ENCODE peak calls at places on chromosomes 3 and 15, in nine cellular contexts. W, F, U, B, M, G, J, Q and E are unnamed samples.

GRCh38 chr3:85667744-85668143 is 709.0 kb downstream of the CADM2 start:
- DNase-seq in B (no peak), J (no peak), Q (no peak), U (no peak), F (no peak), G (no peak), W (no peak), M (no peak), E (no peak)

GRCh38 chr15:63997715-63998442 is 48.4 kb downstream of the DAPK2 start:
- DNase-seq in B (no peak), W (no peak), G (no peak), Q (no peak), J (no peak), U (no peak), M (peak), F (no peak), E (peak)

GRCh38 chr15:73994912-73995622 is 551 bp downstream of the PML start:
- DNase-seq in J (no peak), B (no peak), W (no peak), U (no peak), M (peak), Q (no peak), G (no peak), F (no peak), E (peak)

GRCh38 chr15:94229591-94230365 is 1.6 kb upstream of the MCTP2 start:
- DNase-seq in M (no peak), G (no peak), Q (no peak), B (peak), F (no peak), U (no peak), W (no peak), J (peak), E (no peak)

GRCh38 chr15:93065641-93066045 is 23.4 kb downstream of the RGMA start:
- DNase-seq in F (no peak), J (no peak), Q (no peak), B (no peak), W (peak), U (no peak), G (no peak), M (no peak), E (no peak)

GRCh38 chr3:138681463-138682215 is 73.1 kb downstream of the FAIM start:
- DNase-seq in W (no peak), J (no peak), G (no peak), Q (no peak), F (no peak), B (no peak), M (peak), U (no peak), E (no peak)

GRCh38 chr15:92100751-92101150 is 247.2 kb downstream of the SLCO3A1 start:
- DNase-seq in G (no peak), U (no peak), B (no peak), J (no peak), M (no peak), Q (no peak), W (no peak), F (no peak), E (no peak)

GRCh38 chr3:111976254-111976653 is 2.6 kb upstream of the ABHD10 start:
- DNase-seq in F (no peak), U (no peak), M (no peak), Q (no peak), W (no peak), J (no peak), B (no peak), G (no peak), E (no peak)

GRCh38 chr3:193816656-193817311 is 223.8 kb downstream of the OPA1 start:
- DNase-seq in F (peak), M (peak), B (no peak), G (peak), Q (peak), W (peak), U (peak), J (no peak), E (peak)

GRCh38 chr3:146895026-146895749 is 290.0 kb upstream of the PLSCR5 start:
- DNase-seq in J (no peak), U (no peak), W (no peak), Q (peak), G (no peak), B (no peak), F (no peak), M (peak), E (peak)

GRCh38 chr15:48965972-48966371 is 2.3 kb upstream of the SHC4 start:
- DNase-seq in W (peak), J (peak), U (no peak), Q (no peak), B (no peak), M (peak), G (no peak), F (no peak), E (peak)

GRCh38 chr3:89145995-89146394 is 38.6 kb downstream of the EPHA3 start:
- DNase-seq in M (peak), W (no peak), J (no peak), B (no peak), U (no peak), F (no peak), Q (peak), G (no peak), E (peak)

GRCh38 chr3:182046365-182046764 is 334.6 kb downstream of the SOX2 start:
- DNase-seq in W (no peak), F (no peak), J (no peak), Q (no peak), G (no peak), B (no peak), U (no peak), M (no peak), E (no peak)

GRCh38 chr3:164890061-164890460 is 188.2 kb downstream of the SI start:
- DNase-seq in M (no peak), F (no peak), U (peak), G (no peak), W (no peak), B (no peak), J (no peak), Q (no peak), E (no peak)

GRCh38 chr3:103059481-103059880 is 624.7 kb downstream of the ZPLD1 start:
- DNase-seq in B (no peak), W (no peak), F (no peak), U (no peak), Q (no peak), J (no peak), G (no peak), M (no peak), E (no peak)